ENCODE peak calls at places on chromosome 6, in seven cellular contexts. L is AG04450; C is OCI-M1; B is activated CD8-positive, alpha-beta memory T cell treated with anti-CD3 and anti-CD28 coated beads, Interleukin-2, amount 50 U/mL, for 48 hours; X is T follicular helper cell; W is stimulated activated CD4-positive, alpha-beta T cell treated with anti-CD3 and anti-CD28 coated beads, TNF-alpha, amount 100 ng/mL, for 1 hour; I is GM13976. U is an unnamed sample.

GRCh38 chr6:44926556-44926955 is 401.6 kb upstream of the RUNX2 start:
- DNase-seq in W (no peak), C (no peak), L (no peak), X (no peak), I (no peak), B (no peak), U (no peak)

GRCh38 chr6:14804444-14805210 is 441.2 kb upstream of the JARID2 start:
- DNase-seq in B (no peak), X (no peak), I (no peak), C (no peak), W (no peak), L (peak; percentile 61), U (no peak)

GRCh38 chr6:119348308-119349040 is 1.1 kb downstream of the MAN1A1 start:
- DNase-seq in W (peak; percentile 20), B (peak; percentile 78), C (peak; percentile 59), X (no peak), I (peak; percentile 61), L (no peak), U (no peak)

GRCh38 chr6:119207973-119208725 is 129.7 kb upstream of the FAM184A start:
- DNase-seq in C (no peak), B (no peak), X (no peak), W (no peak), L (no peak), I (no peak), U (no peak)

GRCh38 chr6:118598324-118598723 is 50.2 kb downstream of the PLN start:
- DNase-seq in L (no peak), B (no peak), C (no peak), X (no peak), I (no peak), W (no peak), U (no peak)

GRCh38 chr6:99745651-99746050 is 139.0 kb downstream of the PRDM13 start:
- DNase-seq in C (no peak), W (no peak), X (no peak), B (no peak), I (no peak), L (no peak), U (no peak)

GRCh38 chr6:136784271-136784664 is 8.0 kb downstream of the MAP3K5 start:
- DNase-seq in I (no peak), L (no peak), X (no peak), C (no peak), W (no peak), B (no peak), U (no peak)

GRCh38 chr6:23752414-23752813 is 373.6 kb upstream of the NRSN1 start:
- DNase-seq in W (no peak), I (no peak), C (no peak), B (no peak), X (no peak), L (no peak), U (no peak)

GRCh38 chr6:31037692-31038091 is 27.4 kb downstream of the MUC22 start:
- DNase-seq in I (no peak), B (no peak), X (no peak), C (no peak), L (peak; percentile 27), W (no peak), U (no peak)

GRCh38 chr6:27507041-27507956 is 34.4 kb upstream of the ZNF184 start:
- DNase-seq in L (no peak), X (no peak), I (no peak), W (no peak), C (peak; percentile 38), B (no peak), U (no peak)

GRCh38 chr6:91020741-91021140 is 433.9 kb upstream of the MAP3K7 start:
- DNase-seq in B (no peak), I (peak; percentile 27), C (peak; percentile 82), W (no peak), X (no peak), L (no peak), U (no peak)

GRCh38 chr6:159982726-159983506 is 14.0 kb downstream of the IGF2R start:
- DNase-seq in C (peak; percentile 34), W (no peak), I (no peak), B (no peak), L (no peak), X (no peak), U (no peak)

GRCh38 chr6:31763617-31763940 is 1.1 kb downstream of the SAPCD1 start:
- DNase-seq in B (no peak), I (no peak), C (no peak), L (no peak), W (no peak), X (no peak), U (no peak)

GRCh38 chr6:146410851-146411595 is 132.6 kb upstream of the RAB32 start:
- DNase-seq in X (no peak), B (no peak), C (no peak), L (no peak), W (no peak), I (no peak), U (no peak)

GRCh38 chr6:144585217-144585814 is 300.2 kb downstream of the UTRN start:
- DNase-seq in B (no peak), X (no peak), C (peak; percentile 90), I (no peak), L (no peak), W (no peak), U (no peak)

GRCh38 chr6:34305982-34306702 is 57.3 kb upstream of the SMIM29 start:
- DNase-seq in I (no peak), W (no peak), L (no peak), B (no peak), C (peak; percentile 71), X (no peak), U (no peak)

GRCh38 chr6:169845426-169846285 is 94.2 kb downstream of the ERMARD start:
- DNase-seq in I (no peak), X (no peak), B (no peak), W (no peak), C (no peak), L (no peak), U (no peak)

GRCh38 chr6:69019832-69020231 is 384.8 kb downstream of the ADGRB3 start:
- DNase-seq in B (no peak), W (no peak), X (no peak), C (no peak), L (no peak), I (no peak), U (no peak)

GRCh38 chr6:139970591-139970991 is 596.1 kb upstream of the CITED2 start:
- DNase-seq in L (no peak), X (no peak), I (no peak), B (no peak), C (peak; percentile 34), W (no peak), U (no peak)

GRCh38 chr6:3911614-3912336 is 62.6 kb downstream of the FAM50B start:
- DNase-seq in L (peak; percentile 43), W (no peak), X (no peak), B (no peak), I (no peak), C (peak; percentile 9), U (peak; percentile 60)

GRCh38 chr6:35378281-35378680 is 35.9 kb downstream of the PPARD start:
- DNase-seq in X (no peak), I (no peak), W (no peak), C (no peak), B (no peak), L (no peak), U (no peak)

GRCh38 chr6:11089695-11090094 is 3.9 kb upstream of the SMIM13 start:
- DNase-seq in B (no peak), I (no peak), X (no peak), W (no peak), C (no peak), L (no peak), U (no peak)

GRCh38 chr6:34063641-34064040 is 82.2 kb downstream of the GRM4 start:
- DNase-seq in W (no peak), B (no peak), L (no peak), I (no peak), X (no peak), C (no peak), U (no peak)

GRCh38 chr6:20879121-20879520 is 344.9 kb downstream of the CDKAL1 start:
- DNase-seq in C (no peak), I (no peak), X (no peak), B (no peak), L (no peak), W (no peak), U (no peak)

GRCh38 chr6:12008366-12009179 is 3.5 kb upstream of the HIVEP1 start:
- DNase-seq in L (no peak), I (peak; percentile 84), X (peak; percentile 84), B (peak; percentile 88), C (peak; percentile 86), W (peak; percentile 66), U (peak; percentile 51)

GRCh38 chr6:2589171-2589661 is 161.5 kb downstream of the MYLK4 start:
- DNase-seq in X (no peak), I (no peak), B (no peak), W (no peak), L (no peak), C (no peak), U (no peak)

U was measured in T1000.